ENCODE peak calls at places on chromosomes 5 and 9, in ten cellular contexts. R is HFF-Myc, Z is neural crest cell, F is spleen, I is SK-N-SH, X is WTC11, M is coronary artery, Y is dorsolateral prefrontal cortex, H is progenitor cell of endocrine pancreas, L is GM20000. A is an unnamed sample.

GRCh38 chr9:92963831-92964606 is 16.7 kb downstream of the FGD3 start:
- DNase-seq in F (peak; percentile 94), M (no peak), H (no peak), X (no peak), L (peak; percentile 70), I (no peak), R (no peak), Z (no peak), Y (no peak), A (peak; percentile 89)

GRCh38 chr9:79616013-79616412 is 44.2 kb downstream of the TLE4 start:
- DNase-seq in H (no peak), I (no peak), M (no peak), F (no peak), R (no peak), Y (no peak), L (no peak), X (no peak), Z (no peak), A (no peak)

GRCh38 chr9:88533951-88534455 is 975 bp upstream of the NXNL2 start:
- DNase-seq in Y (no peak), L (no peak), Z (no peak), I (no peak), M (peak; percentile 79), H (no peak), F (peak; percentile 80), X (peak; percentile 62), R (no peak), A (no peak)

GRCh38 chr5:65803699-65804426 is 81.9 kb downstream of the NLN start:
- DNase-seq in L (peak; percentile 20), H (no peak), Z (no peak), Y (no peak), M (no peak), X (no peak), I (no peak), F (no peak), R (no peak), A (no peak)

GRCh38 chr9:127123239-127123935 is 952 bp upstream of the ANGPTL2 start:
- DNase-seq in H (no peak), M (no peak), F (no peak), R (no peak), Y (no peak), L (no peak), I (no peak), Z (no peak), X (no peak), A (no peak)

GRCh38 chr9:83451308-83451707 is 86.9 kb downstream of the FRMD3 start:
- DNase-seq in L (no peak), Z (no peak), R (no peak), F (no peak), H (no peak), M (no peak), X (no peak), I (peak; percentile 32), Y (no peak), A (no peak)

GRCh38 chr5:163489055-163489744 is 16.2 kb upstream of the MAT2B start:
- DNase-seq in Z (no peak), R (no peak), I (no peak), M (no peak), X (peak; percentile 60), F (no peak), Y (no peak), L (no peak), H (no peak), A (no peak)

GRCh38 chr9:131707677-131708612 is 31.9 kb downstream of the RAPGEF1 start:
- DNase-seq in Y (no peak), L (no peak), I (no peak), R (no peak), Z (no peak), M (no peak), X (no peak), H (no peak), F (no peak), A (peak; percentile 63)

GRCh38 chr5:15012061-15012460 is 140.5 kb upstream of the ANKH start:
- DNase-seq in L (no peak), Z (no peak), F (no peak), I (no peak), H (no peak), X (no peak), M (no peak), Y (no peak), R (no peak), A (no peak)

GRCh38 chr5:20286512-20286911 is 298.5 kb upstream of the CDH18 start:
- DNase-seq in F (no peak), Y (no peak), X (no peak), L (no peak), I (no peak), Z (no peak), M (no peak), R (no peak), H (no peak), A (no peak)

GRCh38 chr5:63603996-63604395 is 358.2 kb downstream of the HTR1A start:
- DNase-seq in R (no peak), Y (no peak), L (no peak), Z (no peak), M (no peak), X (no peak), H (no peak), I (no peak), F (no peak), A (no peak)

GRCh38 chr9:126705767-126706697 is 92.3 kb downstream of the LMX1B start:
- DNase-seq in F (peak; percentile 89), X (peak; percentile 91), H (no peak), R (no peak), I (peak; percentile 36), M (no peak), Z (peak; percentile 52), L (peak; percentile 75), Y (no peak), A (peak; percentile 66)

GRCh38 chr9:89929721-89930480 is 325.1 kb downstream of the GADD45G start:
- DNase-seq in M (no peak), R (peak; percentile 11), I (peak; percentile 62), Z (no peak), F (no peak), Y (no peak), L (no peak), H (no peak), X (no peak), A (no peak)

GRCh38 chr5:84149094-84149493 is 235.6 kb downstream of the EDIL3 start:
- DNase-seq in Y (no peak), R (no peak), H (no peak), X (no peak), F (no peak), I (no peak), M (no peak), L (no peak), Z (no peak), A (no peak)

GRCh38 chr5:133713209-133713608 is 100.9 kb upstream of the FSTL4 start:
- DNase-seq in R (no peak), I (peak; percentile 51), H (no peak), M (no peak), Y (no peak), F (peak; percentile 13), L (no peak), X (no peak), Z (no peak), A (no peak)
- TF ChIP-seq CTCF in R (no peak), I (no peak), H (no peak), M (no peak), Y (no peak), F (no peak), L (no peak), X (no peak), Z (no peak), A (no peak)

GRCh38 chr5:171405615-171406014 is 13.8 kb upstream of the FGF18 start:
- DNase-seq in M (no peak), H (no peak), Z (no peak), Y (no peak), L (no peak), I (peak; percentile 46), X (no peak), F (no peak), R (no peak), A (no peak)
- TF ChIP-seq CTCF in M (peak; percentile 15), H (peak; percentile 48), Z (peak; percentile 53), Y (no peak), L (no peak), I (peak; percentile 61), X (no peak), F (no peak), R (peak; percentile 29), A (peak; percentile 29)

DNA sequence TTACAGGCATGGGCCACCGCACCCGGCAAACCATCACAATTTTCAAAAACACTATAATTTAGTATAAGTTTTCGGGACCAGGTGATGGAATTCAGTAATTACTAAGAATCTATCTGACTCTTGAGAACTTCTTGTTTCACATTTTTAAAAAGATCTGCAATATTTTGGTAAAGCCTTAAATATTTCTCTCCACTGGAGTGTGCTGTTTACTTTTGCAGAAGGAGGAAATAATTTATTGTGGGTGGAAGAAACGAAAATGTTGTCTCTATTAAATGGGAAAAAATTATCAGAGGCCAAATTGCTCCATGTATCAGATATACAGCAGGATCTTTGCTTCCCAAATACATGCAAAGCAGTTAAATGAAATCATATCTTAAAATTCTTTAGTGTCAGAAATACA is 566.8 kb upstream of the CYLC2 start:
- DNase-seq in I (no peak), R (no peak), Z (no peak), H (no peak), M (no peak), F (no peak), X (no peak), Y (no peak), L (no peak), A (no peak)
- TF ChIP-seq CTCF in I (peak; percentile 30), R (no peak), Z (no peak), H (no peak), M (no peak), F (no peak), X (no peak), Y (no peak), L (no peak), A (no peak)

GRCh38 chr5:7805379-7805778 is 45.6 kb downstream of the CFAP90 start:
- DNase-seq in Y (no peak), I (no peak), H (no peak), M (no peak), L (peak; percentile 22), X (no peak), Z (no peak), F (no peak), R (no peak), A (peak; percentile 36)
- TF ChIP-seq CTCF in Y (no peak), I (peak; percentile 38), H (peak; percentile 60), M (no peak), L (peak; percentile 19), X (no peak), Z (peak; percentile 47), F (no peak), R (peak; percentile 45), A (peak; percentile 35)

GRCh38 chr5:157743163-157744054 is at the start of gene LSM11:
- DNase-seq in H (peak; percentile 91), Y (peak; percentile 91), I (peak; percentile 98), F (peak; percentile 99), M (peak; percentile 87), R (peak; percentile 38), X (peak; percentile 90), Z (peak; percentile 95), L (peak; percentile 98), A (peak; percentile 92)
- TF ChIP-seq CTCF in H (peak; percentile 100), Y (peak; percentile 100), I (peak; percentile 93), F (peak; percentile 100), M (peak; percentile 100), R (peak; percentile 100), X (peak; percentile 99), Z (peak; percentile 99), L (peak; percentile 100), A (peak; percentile 100)

GRCh38 chr5:6432206-6432605 is 16.5 kb upstream of the UBE2QL1 start:
- DNase-seq in R (no peak), I (no peak), F (no peak), X (no peak), M (peak; percentile 58), Y (no peak), H (no peak), L (no peak), Z (no peak), A (no peak)
- TF ChIP-seq CTCF in R (no peak), I (no peak), F (no peak), X (no peak), M (no peak), Y (no peak), H (no peak), L (no peak), Z (no peak), A (no peak)